ENCODE peak calls at places on chromosome 19, in six cellular contexts. One of them, this sample, is unnamed. For H3K4me1, the result is how much of the 10 kb centered on the place peaks cover.

GRCh38 chr19:10116085-10116865 is 3.4 kb downstream of the EIF3G start:
- DNase-seq in left ventricle myocardium inferior: no peak
- DNase-seq in heart right ventricle: no peak
- DNase-seq in right atrium auricular region: no peak
- DNase-seq in ascending aorta: no peak
- DNase-seq in esophagus squamous epithelium: no peak
- DNase-seq in this sample: no peak

GRCh38 chr19:18415177-18415867 is 3.9 kb upstream of the SSBP4 start:
- DNase-seq in left ventricle myocardium inferior: peak
- DNase-seq in heart right ventricle: peak
- DNase-seq in right atrium auricular region: peak
- DNase-seq in ascending aorta: peak
- DNase-seq in esophagus squamous epithelium: no peak
- DNase-seq in this sample: peak

GRCh38 chr19:41376998-41377365 is 649 bp downstream of the TMEM91 start:
- DNase-seq in left ventricle myocardium inferior: no peak
- DNase-seq in heart right ventricle: no peak
- DNase-seq in right atrium auricular region: no peak
- DNase-seq in ascending aorta: no peak
- DNase-seq in esophagus squamous epithelium: no peak
- DNase-seq in this sample: no peak

GRCh38 chr19:38734426-38735256 is 9.6 kb downstream of the CAPN12 start:
- DNase-seq in left ventricle myocardium inferior: no peak
- DNase-seq in heart right ventricle: no peak
- DNase-seq in right atrium auricular region: no peak
- DNase-seq in ascending aorta: peak
- DNase-seq in esophagus squamous epithelium: no peak
- DNase-seq in this sample: no peak

GRCh38 chr19:3033595-3034193 is 4.6 kb upstream of the TLE2 start:
- DNase-seq in left ventricle myocardium inferior: no peak
- DNase-seq in heart right ventricle: no peak
- DNase-seq in right atrium auricular region: no peak
- DNase-seq in ascending aorta: no peak
- DNase-seq in esophagus squamous epithelium: no peak
- DNase-seq in this sample: no peak

GRCh38 chr19:51701468-51702100 is 8.5 kb downstream of the SPACA6 start:
- DNase-seq in left ventricle myocardium inferior: no peak
- DNase-seq in heart right ventricle: no peak
- DNase-seq in right atrium auricular region: no peak
- DNase-seq in ascending aorta: peak
- DNase-seq in esophagus squamous epithelium: no peak
- DNase-seq in this sample: no peak

GRCh38 chr19:28244966-28245365 is 968.0 kb downstream of the UQCRFS1 start:
- DNase-seq in left ventricle myocardium inferior: no peak
- DNase-seq in heart right ventricle: no peak
- DNase-seq in right atrium auricular region: no peak
- DNase-seq in ascending aorta: no peak
- DNase-seq in esophagus squamous epithelium: no peak
- DNase-seq in this sample: no peak

GRCh38 chr19:51346742-51347141 is 4.8 kb upstream of the VSIG10L start:
- DNase-seq in left ventricle myocardium inferior: no peak
- DNase-seq in heart right ventricle: no peak
- DNase-seq in right atrium auricular region: no peak
- DNase-seq in ascending aorta: no peak
- DNase-seq in esophagus squamous epithelium: no peak
- DNase-seq in this sample: no peak

GRCh38 chr19:45607071-45608029 is 5.3 kb upstream of the GPR4 start:
- DNase-seq in left ventricle myocardium inferior: peak
- DNase-seq in heart right ventricle: peak
- DNase-seq in right atrium auricular region: peak
- DNase-seq in ascending aorta: peak
- DNase-seq in esophagus squamous epithelium: no peak
- DNase-seq in this sample: peak

GRCh38 chr19:17889609-17890214 is 18.0 kb downstream of the SLC5A5 start:
- DNase-seq in left ventricle myocardium inferior: no peak
- DNase-seq in heart right ventricle: no peak
- DNase-seq in right atrium auricular region: no peak
- DNase-seq in ascending aorta: no peak
- DNase-seq in esophagus squamous epithelium: no peak
- DNase-seq in this sample: peak

GRCh38 chr19:14381689-14382474 is 638 bp downstream of the ADGRE5 start:
- DNase-seq in left ventricle myocardium inferior: peak
- DNase-seq in heart right ventricle: peak
- DNase-seq in right atrium auricular region: peak
- DNase-seq in ascending aorta: peak
- DNase-seq in esophagus squamous epithelium: no peak
- DNase-seq in this sample: peak

GRCh38 chr19:1170938-1171754 is 2.9 kb downstream of the SBNO2 start:
- DNase-seq in left ventricle myocardium inferior: no peak
- DNase-seq in heart right ventricle: no peak
- DNase-seq in right atrium auricular region: no peak
- DNase-seq in ascending aorta: no peak
- DNase-seq in esophagus squamous epithelium: no peak
- DNase-seq in this sample: no peak

GRCh38 chr19:16834747-16835146 is 5.5 kb downstream of the SIN3B start:
- DNase-seq in left ventricle myocardium inferior: no peak
- DNase-seq in heart right ventricle: no peak
- DNase-seq in right atrium auricular region: no peak
- DNase-seq in ascending aorta: no peak
- DNase-seq in esophagus squamous epithelium: no peak
- DNase-seq in this sample: no peak

GRCh38 chr19:40550951-40551350 is 25.7 kb upstream of the SHKBP1 start:
- DNase-seq in left ventricle myocardium inferior: no peak
- DNase-seq in heart right ventricle: no peak
- DNase-seq in right atrium auricular region: no peak
- DNase-seq in ascending aorta: no peak
- DNase-seq in esophagus squamous epithelium: no peak
- DNase-seq in this sample: no peak

GRCh38 chr19:36528194-36528920 is at the start of gene ZNF260:
- DNase-seq in left ventricle myocardium inferior: peak
- DNase-seq in heart right ventricle: peak
- DNase-seq in right atrium auricular region: peak
- DNase-seq in ascending aorta: peak
- DNase-seq in esophagus squamous epithelium: peak
- DNase-seq in this sample: peak

GRCh38 chr19:2700660-2701360 is 1.7 kb downstream of the GNG7 start:
- DNase-seq in left ventricle myocardium inferior: no peak
- DNase-seq in heart right ventricle: no peak
- DNase-seq in right atrium auricular region: no peak
- DNase-seq in ascending aorta: no peak
- DNase-seq in esophagus squamous epithelium: no peak
- DNase-seq in this sample: no peak

GRCh38 chr19:335486-336066 is 9.0 kb downstream of the MIER2 start:
- DNase-seq in left ventricle myocardium inferior: no peak
- DNase-seq in heart right ventricle: no peak
- DNase-seq in right atrium auricular region: no peak
- DNase-seq in ascending aorta: no peak
- DNase-seq in esophagus squamous epithelium: no peak
- DNase-seq in this sample: no peak

GRCh38 chr19:51702103-51702753 is 9.1 kb downstream of the SPACA6 start:
- DNase-seq in left ventricle myocardium inferior: peak
- DNase-seq in heart right ventricle: peak
- DNase-seq in right atrium auricular region: peak
- DNase-seq in ascending aorta: peak
- DNase-seq in esophagus squamous epithelium: no peak
- DNase-seq in this sample: peak

GRCh38 chr19:53112286-53112685 is 9.1 kb upstream of the ZNF160 start:
- DNase-seq in left ventricle myocardium inferior: no peak
- DNase-seq in heart right ventricle: no peak
- DNase-seq in right atrium auricular region: no peak
- DNase-seq in ascending aorta: no peak
- DNase-seq in esophagus squamous epithelium: no peak
- DNase-seq in this sample: no peak

GRCh38 chr19:55831846-55832245 is at the start of gene NLRP11:
- DNase-seq in left ventricle myocardium inferior: no peak
- DNase-seq in heart right ventricle: no peak
- DNase-seq in right atrium auricular region: no peak
- DNase-seq in ascending aorta: no peak
- DNase-seq in esophagus squamous epithelium: no peak
- DNase-seq in this sample: no peak

GRCh38 chr19:16435238-16435911 is 36.4 kb downstream of the EPS15L1 start:
- DNase-seq in left ventricle myocardium inferior: peak
- DNase-seq in heart right ventricle: no peak
- DNase-seq in right atrium auricular region: peak
- DNase-seq in ascending aorta: peak
- DNase-seq in esophagus squamous epithelium: no peak
- DNase-seq in this sample: peak

GRCh38 chr19:31127132-31127967 is 221.9 kb downstream of the TSHZ3 start:
- DNase-seq in left ventricle myocardium inferior: no peak
- DNase-seq in heart right ventricle: no peak
- DNase-seq in right atrium auricular region: no peak
- DNase-seq in ascending aorta: peak
- DNase-seq in esophagus squamous epithelium: no peak
- DNase-seq in this sample: peak

GRCh38 chr19:29040291-29040690 is 172.7 kb downstream of the UQCRFS1 start:
- DNase-seq in left ventricle myocardium inferior: no peak
- DNase-seq in heart right ventricle: no peak
- DNase-seq in right atrium auricular region: no peak
- DNase-seq in ascending aorta: no peak
- DNase-seq in esophagus squamous epithelium: no peak
- DNase-seq in this sample: no peak

GRCh38 chr19:34213283-34213682 is 41.0 kb downstream of the LSM14A start:
- DNase-seq in left ventricle myocardium inferior: no peak
- DNase-seq in heart right ventricle: no peak
- DNase-seq in right atrium auricular region: no peak
- DNase-seq in ascending aorta: no peak
- DNase-seq in esophagus squamous epithelium: no peak
- DNase-seq in this sample: no peak

GRCh38 chr19:18321729-18322091 is 1.2 kb downstream of the LSM4 start:
- DNase-seq in left ventricle myocardium inferior: no peak
- DNase-seq in heart right ventricle: no peak
- DNase-seq in right atrium auricular region: no peak
- DNase-seq in ascending aorta: no peak
- DNase-seq in esophagus squamous epithelium: no peak
- DNase-seq in this sample: peak

GRCh38 chr19:10454267-10454666 is 33.9 kb downstream of the PDE4A start:
- DNase-seq in left ventricle myocardium inferior: no peak
- DNase-seq in heart right ventricle: no peak
- DNase-seq in right atrium auricular region: no peak
- DNase-seq in ascending aorta: no peak
- DNase-seq in esophagus squamous epithelium: no peak
- DNase-seq in this sample: peak

GRCh38 chr19:4144666-4145261 is 8.7 kb upstream of the CREB3L3 start:
- DNase-seq in left ventricle myocardium inferior: no peak
- DNase-seq in heart right ventricle: no peak
- DNase-seq in right atrium auricular region: no peak
- DNase-seq in ascending aorta: no peak
- DNase-seq in esophagus squamous epithelium: no peak
- DNase-seq in this sample: no peak

GRCh38 chr19:572891-573825 is 762 bp downstream of the BSG start:
- DNase-seq in left ventricle myocardium inferior: peak
- DNase-seq in heart right ventricle: peak
- DNase-seq in right atrium auricular region: no peak
- DNase-seq in ascending aorta: no peak
- DNase-seq in esophagus squamous epithelium: no peak
- DNase-seq in this sample: peak

GRCh38 chr19:39830406-39830805 is 3.6 kb downstream of the DYRK1B start:
- DNase-seq in left ventricle myocardium inferior: no peak
- DNase-seq in heart right ventricle: no peak
- DNase-seq in right atrium auricular region: no peak
- DNase-seq in ascending aorta: no peak
- DNase-seq in esophagus squamous epithelium: no peak
- DNase-seq in this sample: no peak

GRCh38 chr19:28289294-28290063 is 923.5 kb downstream of the UQCRFS1 start:
- DNase-seq in left ventricle myocardium inferior: no peak
- DNase-seq in heart right ventricle: no peak
- DNase-seq in right atrium auricular region: no peak
- DNase-seq in ascending aorta: no peak
- DNase-seq in esophagus squamous epithelium: no peak
- DNase-seq in this sample: peak

GRCh38 chr19:2578911-2579677 is 103.2 kb downstream of the GADD45B start:
- DNase-seq in left ventricle myocardium inferior: peak
- DNase-seq in heart right ventricle: peak
- DNase-seq in right atrium auricular region: peak
- DNase-seq in ascending aorta: peak
- DNase-seq in esophagus squamous epithelium: no peak
- DNase-seq in this sample: peak

GRCh38 chr19:49359851-49360845 is 2.1 kb downstream of the TEAD2 start:
- DNase-seq in left ventricle myocardium inferior: no peak
- DNase-seq in heart right ventricle: no peak
- DNase-seq in right atrium auricular region: no peak
- DNase-seq in ascending aorta: no peak
- DNase-seq in esophagus squamous epithelium: no peak
- DNase-seq in this sample: no peak
- H3K4me3 ChIP-seq in left ventricle myocardium inferior: no peak
- H3K4me3 ChIP-seq in heart right ventricle: no peak
- H3K4me3 ChIP-seq in right atrium auricular region: no peak
- H3K4me3 ChIP-seq in ascending aorta: no peak
- H3K4me3 ChIP-seq in esophagus squamous epithelium: no peak
- H3K4me3 ChIP-seq in this sample: peak

GRCh38 chr19:13058951-13059660 is 43.6 kb downstream of the LYL1 start:
- DNase-seq in left ventricle myocardium inferior: no peak
- DNase-seq in heart right ventricle: no peak
- DNase-seq in right atrium auricular region: no peak
- DNase-seq in ascending aorta: no peak
- DNase-seq in esophagus squamous epithelium: no peak
- DNase-seq in this sample: no peak
- TF ChIP-seq CTCF in left ventricle myocardium inferior: peak
- TF ChIP-seq CTCF in heart right ventricle: peak
- TF ChIP-seq CTCF in right atrium auricular region: no peak
- TF ChIP-seq CTCF in ascending aorta: peak
- TF ChIP-seq CTCF in esophagus squamous epithelium: no peak
- TF ChIP-seq CTCF in this sample: peak

DNA sequence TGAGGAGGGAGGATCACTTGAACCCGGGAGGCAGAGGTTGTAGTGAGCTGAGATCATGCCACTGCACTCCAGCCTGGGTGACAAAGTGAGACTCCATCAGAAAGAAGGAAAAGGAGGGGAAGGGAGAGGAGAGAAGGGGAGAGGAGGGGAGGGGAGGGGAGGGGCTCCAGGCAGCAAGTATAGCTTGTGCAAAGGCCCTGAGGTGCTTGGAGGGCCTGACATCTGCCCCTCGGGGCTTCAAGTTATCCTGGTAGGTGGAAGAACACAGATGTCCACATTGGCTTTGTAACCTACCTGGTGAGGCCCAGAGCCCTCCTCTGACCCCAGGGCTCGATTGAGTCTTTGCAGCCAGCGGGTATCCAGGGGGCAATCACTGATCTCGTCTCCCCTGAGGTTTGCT is 11.5 kb upstream of the ZNRF4 start:
- DNase-seq in left ventricle myocardium inferior: no peak
- DNase-seq in heart right ventricle: no peak
- DNase-seq in right atrium auricular region: no peak
- DNase-seq in ascending aorta: no peak
- DNase-seq in esophagus squamous epithelium: no peak
- DNase-seq in this sample: no peak
- H3K4me1 ChIP-seq in left ventricle myocardium inferior: under half
- H3K4me1 ChIP-seq in heart right ventricle: under half
- H3K4me1 ChIP-seq in right atrium auricular region: under half
- H3K4me1 ChIP-seq in ascending aorta: under half
- H3K4me1 ChIP-seq in esophagus squamous epithelium: under half
- H3K4me1 ChIP-seq in this sample: under half

DNA sequence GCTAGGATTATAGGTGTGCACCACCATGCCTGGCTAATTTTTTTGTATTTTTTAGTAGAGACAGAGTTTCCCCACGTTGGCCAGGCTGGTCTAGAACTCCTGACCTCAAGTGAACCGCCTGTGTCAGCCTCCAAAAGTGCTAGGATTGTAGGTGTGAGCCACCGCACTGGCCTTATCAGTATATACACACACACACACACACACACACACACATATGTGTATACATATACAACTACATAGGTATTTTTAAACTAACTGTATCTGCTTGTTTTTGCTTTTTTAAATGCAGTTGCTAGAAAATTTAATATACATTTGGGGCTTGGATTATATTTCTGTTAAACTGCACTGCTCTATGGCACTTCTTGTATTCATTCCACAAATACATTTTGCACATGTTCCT is 3.1 kb downstream of the CARD8 start:
- DNase-seq in left ventricle myocardium inferior: no peak
- DNase-seq in heart right ventricle: no peak
- DNase-seq in right atrium auricular region: no peak
- DNase-seq in ascending aorta: no peak
- DNase-seq in esophagus squamous epithelium: no peak
- DNase-seq in this sample: no peak
- H3K4me3 ChIP-seq in left ventricle myocardium inferior: no peak
- H3K4me3 ChIP-seq in heart right ventricle: no peak
- H3K4me3 ChIP-seq in right atrium auricular region: no peak
- H3K4me3 ChIP-seq in ascending aorta: no peak
- H3K4me3 ChIP-seq in esophagus squamous epithelium: no peak
- H3K4me3 ChIP-seq in this sample: no peak

This sample was measured in cardiac muscle cell.